ENCODE peak calls at places on chromosome 1, in ten cellular contexts. D, K, Y, F, M, C, W, G, R and L are unnamed samples.

GRCh38 chr1:15272009-15272781 is 25.2 kb downstream of the FHAD1 start:
- DNase-seq in D (peak; percentile 90), K (peak; percentile 82), Y (peak; percentile 80), F (peak; percentile 71), M (peak; percentile 34), C (peak; percentile 31), W (peak; percentile 74), G (no peak), R (peak; percentile 35), L (peak; percentile 74)

GRCh38 chr1:227357229-227358078 is 39.2 kb upstream of the CDC42BPA start:
- DNase-seq in D (no peak), K (peak; percentile 92), Y (no peak), F (no peak), M (no peak), C (peak; percentile 71), W (peak; percentile 25), G (no peak), R (no peak), L (peak; percentile 86)

GRCh38 chr1:12001249-12001917 is 17.9 kb upstream of the MIIP start:
- DNase-seq in D (peak; percentile 78), K (no peak), Y (peak; percentile 45), F (no peak), M (no peak), C (no peak), W (no peak), G (no peak), R (no peak), L (peak; percentile 66)

GRCh38 chr1:87956072-87956471 is 627.4 kb downstream of the LMO4 start:
- DNase-seq in D (peak; percentile 84), K (no peak), Y (peak; percentile 25), F (peak; percentile 26), M (no peak), C (peak; percentile 19), W (no peak), G (no peak), R (no peak), L (peak; percentile 50)

GRCh38 chr1:234368320-234369032 is 4.8 kb upstream of the COA6 start:
- DNase-seq in D (no peak), K (no peak), Y (no peak), F (no peak), M (no peak), C (no peak), W (no peak), G (no peak), R (no peak), L (no peak)

GRCh38 chr1:157517026-157517425 is 35.3 kb downstream of the FCRL5 start:
- DNase-seq in D (no peak), K (no peak), Y (no peak), F (no peak), M (no peak), C (no peak), W (no peak), G (no peak), R (no peak), L (no peak)

GRCh38 chr1:229007701-229008100 is 263.2 kb upstream of the RAB4A start:
- DNase-seq in D (no peak), K (no peak), Y (no peak), F (no peak), M (no peak), C (no peak), W (no peak), G (no peak), R (no peak), L (no peak)

GRCh38 chr1:51638350-51638749 is 21.5 kb downstream of the OSBPL9 start:
- DNase-seq in D (no peak), K (no peak), Y (no peak), F (no peak), M (no peak), C (no peak), W (no peak), G (no peak), R (no peak), L (no peak)

GRCh38 chr1:220454155-220454777 is 73.7 kb upstream of the MARK1 start:
- DNase-seq in D (no peak), K (no peak), Y (no peak), F (no peak), M (no peak), C (no peak), W (no peak), G (no peak), R (no peak), L (no peak)

GRCh38 chr1:228168563-228169270 is 3.1 kb downstream of the IBA57 start:
- DNase-seq in D (no peak), K (peak; percentile 51), Y (no peak), F (no peak), M (no peak), C (no peak), W (no peak), G (no peak), R (no peak), L (no peak)

GRCh38 chr1:26290416-26291261 is 10.8 kb downstream of the SH3BGRL3 start:
- DNase-seq in D (no peak), K (peak; percentile 71), Y (no peak), F (no peak), M (no peak), C (no peak), W (no peak), G (no peak), R (no peak), L (no peak)

GRCh38 chr1:83499998-83500397 is 498.9 kb downstream of the TTLL7 start:
- DNase-seq in D (no peak), K (no peak), Y (no peak), F (no peak), M (no peak), C (no peak), W (no peak), G (no peak), R (no peak), L (no peak)

GRCh38 chr1:179586107-179586823 is 5.4 kb upstream of the TDRD5 start:
- DNase-seq in D (peak; percentile 85), K (peak; percentile 79), Y (no peak), F (peak; percentile 9), M (no peak), C (peak; percentile 60), W (peak; percentile 34), G (no peak), R (peak; percentile 88), L (peak; percentile 79)

GRCh38 chr1:87714278-87714677 is 385.6 kb downstream of the LMO4 start:
- DNase-seq in D (no peak), K (no peak), Y (no peak), F (no peak), M (no peak), C (no peak), W (no peak), G (no peak), R (no peak), L (no peak)

GRCh38 chr1:117886101-117886795 is 43.2 kb downstream of the GDAP2 start:
- DNase-seq in D (no peak), K (no peak), Y (no peak), F (no peak), M (no peak), C (no peak), W (no peak), G (no peak), R (no peak), L (no peak)

GRCh38 chr1:35580949-35581388 is 7.9 kb downstream of the TFAP2E start:
- DNase-seq in D (no peak), K (no peak), Y (no peak), F (no peak), M (no peak), C (no peak), W (no peak), G (no peak), R (no peak), L (no peak)

GRCh38 chr1:153305682-153306081 is 7.1 kb downstream of the PGLYRP3 start:
- DNase-seq in D (no peak), K (no peak), Y (no peak), F (no peak), M (no peak), C (no peak), W (no peak), G (no peak), R (no peak), L (no peak)